ENCODE peak calls at places on chromosomes 4 and X, in six cellular contexts. F, G, H, J, U and K are unnamed samples.

GRCh38 chrX:129787336-129788055 is 7.7 kb downstream of the SASH3 start:
- DNase-seq in F (no peak), G (no peak), H (no peak), J (no peak), U (no peak), K (no peak)

GRCh38 chr4:82429728-82430192 is 502 bp downstream of the HNRNPDL start:
- DNase-seq in F (peak; percentile 79), G (no peak), H (no peak), J (no peak), U (no peak), K (no peak)

GRCh38 chrX:20300822-20301221 is 34.1 kb upstream of the RPS6KA3 start:
- DNase-seq in F (no peak), G (no peak), H (no peak), J (no peak), U (peak; percentile 3), K (no peak)

GRCh38 chrX:47217121-47217851 is 1.2 kb upstream of the CDK16 start:
- DNase-seq in F (no peak), G (no peak), H (no peak), J (no peak), U (peak; percentile 43), K (no peak)

GRCh38 chrX:46327229-46328081 is 217.8 kb downstream of the ZNF674 start:
- DNase-seq in F (no peak), G (no peak), H (no peak), J (peak; percentile 89), U (no peak), K (no peak)

GRCh38 chr4:187555174-187555573 is 440.4 kb upstream of the ZFP42 start:
- DNase-seq in F (no peak), G (no peak), H (no peak), J (no peak), U (no peak), K (no peak)

GRCh38 chr4:146029939-146030710 is 91.5 kb upstream of the ZNF827 start:
- DNase-seq in F (no peak), G (no peak), H (no peak), J (no peak), U (no peak), K (no peak)

GRCh38 chr4:9999956-10000551 is 21.2 kb downstream of the SLC2A9 start:
- DNase-seq in F (no peak), G (no peak), H (no peak), J (no peak), U (no peak), K (no peak)

GRCh38 chrX:46803140-46803539 is 33.7 kb upstream of the RP2 start:
- DNase-seq in F (no peak), G (no peak), H (no peak), J (no peak), U (peak; percentile 20), K (no peak)

GRCh38 chrX:42028113-42028512 is 104.8 kb upstream of the CASK start:
- DNase-seq in F (no peak), G (no peak), H (no peak), J (no peak), U (no peak), K (no peak)

GRCh38 chr4:108749119-108749518 is 13.7 kb downstream of the ETNPPL start:
- DNase-seq in F (no peak), G (no peak), H (no peak), J (no peak), U (no peak), K (no peak)
- H3K4me3 ChIP-seq in F (no peak overlapping the region), G (no peak overlapping the region), H (no peak overlapping the region), J (no peak overlapping the region), U (no peak overlapping the region), K (no peak overlapping the region)

GRCh38 chr4:42654606-42655005 is 2.3 kb downstream of the ATP8A1 start:
- DNase-seq in F (no peak), G (no peak), H (no peak), J (no peak), U (peak; percentile 74), K (no peak)

GRCh38 chr4:42655921-42656735 is 777 bp downstream of the ATP8A1 start:
- DNase-seq in F (peak; percentile 37), G (peak; percentile 86), H (no peak), J (no peak), U (peak; percentile 72), K (no peak)

GRCh38 chr4:42656736-42656985 is 244 bp downstream of the ATP8A1 start:
- DNase-seq in F (no peak), G (no peak), H (no peak), J (no peak), U (no peak), K (no peak)

GRCh38 chr4:42655248-42655647 is 1.7 kb downstream of the ATP8A1 start:
- DNase-seq in F (no peak), G (no peak), H (no peak), J (no peak), U (peak; percentile 21), K (no peak)

GRCh38 chr4:42653606-42654560 is 3.0 kb downstream of the ATP8A1 start:
- DNase-seq in F (no peak), G (no peak), H (no peak), J (no peak), U (no peak), K (no peak)
- H3K4me3 ChIP-seq in F (no peak overlapping the region), G (no peak overlapping the region), H (no peak overlapping the region), J (no peak overlapping the region), U (no peak overlapping the region), K (no peak overlapping the region)

GRCh38 chr4:48653217-48654014 is 126.7 kb downstream of the FRYL start:
- DNase-seq in F (no peak), G (no peak), H (no peak), J (no peak), U (peak; percentile 31), K (no peak)
- H3K4me3 ChIP-seq in F (no peak overlapping the region), G (no peak overlapping the region), H (no peak overlapping the region), J (no peak overlapping the region), U (no peak overlapping the region), K (no peak overlapping the region)

DNA sequence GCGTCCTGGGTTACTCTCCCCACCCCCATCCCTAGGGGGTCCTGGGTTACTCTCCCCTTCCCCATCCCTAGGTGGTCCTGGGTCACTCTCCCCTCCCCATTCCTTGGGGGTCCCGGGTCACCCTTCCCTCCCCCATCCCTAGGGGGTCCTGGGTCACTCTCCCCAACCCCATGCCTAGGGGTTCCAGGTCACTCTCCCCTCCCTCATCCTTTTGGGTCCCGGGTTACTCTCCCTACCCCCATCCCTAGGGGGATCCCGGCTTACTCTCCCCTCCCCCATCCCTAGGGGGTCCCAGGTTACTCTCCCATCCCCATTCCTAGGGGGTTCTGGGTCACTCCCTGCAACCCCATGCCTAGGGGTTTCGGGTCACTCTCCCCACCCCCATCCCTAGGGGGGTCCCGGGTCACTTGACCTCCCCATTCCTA is 1.4 kb downstream of the ASMTL start:
- DNase-seq in F (no peak), G (no peak), H (no peak), J (peak; percentile 38), U (no peak), K (no peak)
- H3K4me3 ChIP-seq in F (no peak overlapping the region), G (no peak overlapping the region), H (no peak overlapping the region), J (no peak overlapping the region), U (no peak overlapping the region), K (no peak overlapping the region)

GRCh38 chrX:103248553-103248952 is 6.4 kb downstream of the TCEAL8 start:
- DNase-seq in F (no peak), G (no peak), H (no peak), J (no peak), U (peak; percentile 27), K (peak; percentile 32)
- H3K4me3 ChIP-seq in F (no peak overlapping the region), G (no peak overlapping the region), H (no peak overlapping the region), J (no peak overlapping the region), U (no peak overlapping the region), K (no peak overlapping the region)

GRCh38 chrX:73852022-73852421 is 289.0 kb downstream of the CHIC1 start:
- DNase-seq in F (no peak), G (no peak), H (no peak), J (no peak), U (no peak), K (no peak)

GRCh38 chrX:73850124-73851013 is 287.4 kb downstream of the CHIC1 start:
- DNase-seq in F (no peak), G (peak; percentile 50), H (no peak), J (no peak), U (peak; percentile 28), K (peak; percentile 1)

GRCh38 chrX:73847991-73848390 is 285.0 kb downstream of the CHIC1 start:
- DNase-seq in F (no peak), G (no peak), H (no peak), J (no peak), U (peak; percentile 17), K (no peak)

GRCh38 chrX:73851014-73852009 is 288.3 kb downstream of the CHIC1 start:
- DNase-seq in F (peak; percentile 85), G (peak; percentile 85), H (no peak), J (no peak), U (no peak), K (no peak)

GRCh38 chrX:73849054-73849453 is 286.1 kb downstream of the CHIC1 start:
- DNase-seq in F (no peak), G (no peak), H (no peak), J (no peak), U (no peak), K (no peak)
- H3K4me3 ChIP-seq in F (no peak overlapping the region), G (peak overlapping the region; percentile 50), H (no peak overlapping the region), J (no peak overlapping the region), U (no peak overlapping the region), K (no peak overlapping the region)

DNA sequence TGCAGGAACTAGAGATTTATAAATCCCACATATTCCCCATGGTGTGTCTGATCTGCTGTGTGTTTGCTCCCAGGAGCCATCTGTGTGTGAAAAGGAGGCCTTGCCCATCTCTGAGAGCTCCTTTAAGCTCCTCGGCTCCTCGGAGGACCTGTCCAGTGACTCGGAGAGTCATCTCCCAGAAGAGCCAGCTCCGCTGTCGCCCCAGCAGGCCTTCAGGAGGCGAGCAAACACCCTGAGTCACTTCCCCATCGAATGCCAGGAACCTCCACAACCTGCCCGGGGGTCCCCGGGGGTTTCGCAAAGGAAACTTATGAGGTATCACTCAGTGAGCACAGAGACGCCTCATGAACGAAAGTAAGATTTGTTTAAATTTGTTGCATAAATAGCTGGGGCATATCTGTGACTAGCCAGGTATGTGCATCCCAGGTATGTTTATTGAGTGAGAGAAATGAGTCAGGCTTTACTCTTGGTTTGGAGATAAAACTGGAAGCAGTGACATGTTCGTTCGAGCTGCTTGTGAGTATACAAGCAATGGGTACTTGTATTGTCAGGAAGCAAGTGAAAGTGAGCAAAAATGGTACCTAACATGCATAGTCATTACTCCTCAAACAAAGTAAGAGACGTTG is 89.5 kb downstream of the PTTG2 start:
- DNase-seq in F (no peak), G (no peak), H (no peak), J (no peak), U (no peak), K (no peak)
- H3K4me3 ChIP-seq in F (no peak overlapping the region), G (no peak overlapping the region), H (no peak overlapping the region), J (no peak overlapping the region), U (no peak overlapping the region), K (no peak overlapping the region)